ENCODE peak calls at places on chromosomes 2 and 18, in seven cellular contexts. P is upper lobe of left lung; E is HCT116; R is AG04450; F is activated CD8-positive, alpha-beta T cell treated with anti-CD3 and anti-CD28 coated beads for 36 hours; J is WTC11; N is uterus. I is an unnamed sample.

GRCh38 chr2:69099541-69099940 is 86.6 kb downstream of the ANTXR1 start:
- DNase-seq in N (no peak), R (peak; percentile 23), E (no peak), J (no peak), P (no peak), F (no peak), I (no peak)

GRCh38 chr2:88697361-88698026 is 6.0 kb downstream of the RPIA start:
- DNase-seq in J (no peak), N (no peak), E (no peak), R (no peak), F (no peak), P (no peak), I (no peak)

GRCh38 chr2:188089896-188090295 is 201.8 kb upstream of the GULP1 start:
- DNase-seq in E (no peak), P (no peak), F (no peak), R (no peak), J (no peak), N (no peak), I (no peak)

GRCh38 chr18:3380384-3380961 is 69.5 kb upstream of the TGIF1 start:
- DNase-seq in R (no peak), E (peak; percentile 24), N (no peak), F (peak; percentile 7), J (no peak), P (no peak), I (peak; percentile 29)

GRCh38 chr2:28360742-28361293 is 31.8 kb upstream of the FOSL2 start:
- DNase-seq in F (peak; percentile 55), N (peak; percentile 56), R (peak; percentile 11), P (peak; percentile 64), J (no peak), E (no peak), I (no peak)

GRCh38 chr18:68796936-68797690 is 767 bp upstream of the CCDC102B start:
- DNase-seq in R (no peak), F (no peak), P (no peak), N (peak; percentile 15), J (no peak), E (no peak), I (no peak)

GRCh38 chr2:221649045-221649444 is 76.9 kb upstream of the EPHA4 start:
- DNase-seq in J (no peak), E (no peak), F (no peak), P (no peak), N (no peak), R (no peak), I (no peak)

GRCh38 chr2:54649191-54649590 is 74.3 kb upstream of the EML6 start:
- DNase-seq in E (no peak), N (no peak), P (no peak), F (no peak), R (no peak), J (no peak), I (no peak)

GRCh38 chr2:193824474-193824873 is 1629.7 kb upstream of the TMEFF2 start:
- DNase-seq in R (no peak), J (no peak), P (no peak), F (no peak), N (no peak), E (peak; percentile 61), I (no peak)

GRCh38 chr18:23650963-23651927 is 11.5 kb downstream of the ANKRD29 start:
- DNase-seq in P (no peak), E (no peak), N (peak; percentile 29), R (peak; percentile 11), F (no peak), J (no peak), I (no peak)

GRCh38 chr2:72937356-72937669 is 20.0 kb downstream of the EMX1 start:
- DNase-seq in R (no peak), P (no peak), E (no peak), F (no peak), J (no peak), N (no peak), I (peak; percentile 73)

GRCh38 chr2:6876299-6876698 is 1.3 kb upstream of the RSAD2 start:
- DNase-seq in F (no peak), R (no peak), P (no peak), E (no peak), N (no peak), J (no peak), I (no peak)

GRCh38 chr2:233821709-233822100 is 32.6 kb downstream of the HJURP start:
- DNase-seq in F (no peak), N (no peak), P (no peak), E (no peak), R (no peak), J (no peak), I (no peak)

GRCh38 chr2:145597809-145598208 is 1077.9 kb upstream of the ZEB2 start:
- DNase-seq in N (no peak), R (no peak), E (no peak), J (no peak), F (no peak), P (no peak), I (no peak)

GRCh38 chr2:74290466-74291216 is 52.6 kb downstream of the SLC4A5 start:
- DNase-seq in P (no peak), N (no peak), F (peak; percentile 49), R (no peak), E (no peak), J (no peak), I (no peak)

GRCh38 chr2:237721828-237722227 is 76.8 kb upstream of the RBM44 start:
- DNase-seq in P (no peak), E (no peak), J (no peak), R (no peak), N (no peak), F (no peak), I (no peak)

GRCh38 chr2:25700221-25700660 is 26.9 kb upstream of the DTNB start:
- DNase-seq in R (no peak), P (no peak), J (no peak), N (no peak), E (peak; percentile 52), F (peak; percentile 52), I (peak; percentile 40)

GRCh38 chr2:99278793-99279291 is 22.2 kb downstream of the LYG1 start:
- DNase-seq in F (no peak), N (no peak), J (no peak), E (no peak), P (no peak), R (peak; percentile 88), I (no peak)

GRCh38 chr2:71796174-71796592 is 342.8 kb downstream of the DYSF start:
- DNase-seq in J (no peak), N (no peak), P (no peak), R (no peak), F (no peak), E (no peak), I (no peak)

GRCh38 chr2:106596844-106597243 is 109.7 kb downstream of the CD8B2 start:
- DNase-seq in F (no peak), N (no peak), P (no peak), R (no peak), J (no peak), E (no peak), I (no peak)

GRCh38 chr18:73199151-73199550 is 331.4 kb upstream of the NETO1 start:
- DNase-seq in R (peak; percentile 11), P (no peak), J (no peak), E (no peak), N (no peak), F (no peak), I (no peak)

GRCh38 chr2:136301012-136301411 is 183.1 kb upstream of the CXCR4 start:
- DNase-seq in P (no peak), R (no peak), J (no peak), N (no peak), F (no peak), E (no peak), I (no peak)

GRCh38 chr2:118168606-118169005 is 80.3 kb downstream of the INSIG2 start:
- DNase-seq in J (no peak), R (no peak), F (no peak), P (no peak), E (no peak), N (no peak), I (no peak)

GRCh38 chr2:44479127-44479887 is 117.6 kb downstream of the CAMKMT start:
- DNase-seq in E (peak; percentile 72), F (peak; percentile 46), J (no peak), R (peak; percentile 71), N (peak; percentile 17), P (no peak), I (peak; percentile 58)

GRCh38 chr2:63050186-63050915 is at the start of gene OTX1:
- DNase-seq in P (peak; percentile 67), R (no peak), F (peak; percentile 79), J (peak; percentile 84), N (peak; percentile 14), E (peak; percentile 56), I (peak; percentile 91)

GRCh38 chr2:135662088-135662487 is 79.6 kb upstream of the UBXN4 start:
- DNase-seq in E (no peak), F (peak; percentile 24), N (no peak), R (no peak), P (no peak), J (no peak), I (no peak)

GRCh38 chr2:58677763-58678162 is 436.6 kb upstream of the FANCL start:
- DNase-seq in J (no peak), R (no peak), F (no peak), E (no peak), N (no peak), P (no peak), I (no peak)

GRCh38 chr2:29522951-29523669 is 398.3 kb downstream of the ALK start:
- DNase-seq in R (peak; percentile 58), N (no peak), F (no peak), J (no peak), P (no peak), E (no peak), I (no peak)

GRCh38 chr2:107069890-107070289 is 183.9 kb upstream of the ST6GAL2 start:
- DNase-seq in P (no peak), E (no peak), J (no peak), R (no peak), F (no peak), N (no peak), I (no peak)

GRCh38 chr18:48475635-48476549 is 62.9 kb upstream of the CTIF start:
- DNase-seq in J (peak; percentile 62), R (peak; percentile 51), N (peak; percentile 44), E (peak; percentile 67), P (peak; percentile 45), F (peak; percentile 29), I (peak; percentile 72)
- TF ChIP-seq CTCF in J (peak; percentile 75), R (peak; percentile 87), N (peak; percentile 85), E (peak; percentile 81), P (peak; percentile 82), F (peak; percentile 74), I (peak; percentile 89)

DNA sequence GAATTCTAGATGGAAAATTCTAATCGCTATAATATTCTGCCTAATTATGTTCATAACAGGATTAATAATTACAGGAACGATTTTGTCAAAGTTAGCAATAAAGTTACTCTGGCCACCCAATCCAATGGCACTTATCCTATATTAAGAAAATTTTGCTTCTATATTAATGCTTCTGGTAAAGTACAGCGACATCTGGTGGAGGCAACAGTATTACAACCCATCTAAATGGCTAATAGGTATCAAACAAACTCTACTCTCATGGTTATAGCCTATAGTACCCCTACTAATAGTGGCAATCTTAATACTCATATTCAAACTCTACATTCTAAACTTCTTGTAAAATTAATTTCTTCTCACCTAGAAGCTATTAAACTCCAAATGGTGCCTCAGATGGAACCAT is 1084.7 kb upstream of the LRRTM1 start:
- DNase-seq in P (no peak), R (no peak), F (peak; percentile 7), N (no peak), J (no peak), E (peak; percentile 7), I (no peak)
- TF ChIP-seq CTCF in P (no peak), R (peak; percentile 12), F (peak; percentile 46), N (no peak), J (peak; percentile 15), E (peak; percentile 29), I (peak; percentile 15)

GRCh38 chr2:3738454-3738853 is 35.1 kb downstream of the DCDC2C start:
- DNase-seq in E (peak; percentile 34), N (no peak), P (no peak), J (no peak), F (peak; percentile 46), R (no peak), I (peak; percentile 85)
- TF ChIP-seq CTCF in E (peak; percentile 42), N (no peak), P (no peak), J (no peak), F (peak; percentile 25), R (peak; percentile 67), I (peak; percentile 46)

GRCh38 chr2:182646763-182647498 is 69.1 kb upstream of the DNAJC10 start:
- DNase-seq in E (no peak), P (no peak), J (no peak), F (no peak), N (no peak), R (no peak), I (no peak)
- TF ChIP-seq CTCF in E (no peak), P (no peak), J (no peak), F (no peak), N (no peak), R (no peak), I (no peak)

I was measured in WERI-Rb-1.